ENCODE peak calls at places on chromosomes 12 and 14, in ten cellular contexts. N, V, X, C, M, F, A, U, J and H are unnamed samples.

GRCh38 chr14:59182641-59183040 is 5.8 kb upstream of the DAAM1 start:
- DNase-seq in N (no peak), V (no peak), X (no peak), C (no peak), M (no peak), F (no peak), A (no peak), U (no peak), J (no peak), H (no peak)

GRCh38 chr14:100293497-100294212 is 12.6 kb downstream of the SLC25A29 start:
- DNase-seq in N (no peak), V (no peak), X (no peak), C (no peak), M (no peak), F (no peak), A (no peak), U (no peak), J (peak; percentile 17), H (no peak)

GRCh38 chr14:49549881-49550280 is 36.3 kb downstream of the RPS29 start:
- DNase-seq in N (no peak), V (no peak), X (peak; percentile 73), C (no peak), M (no peak), F (no peak), A (no peak), U (no peak), J (no peak), H (no peak)

GRCh38 chr12:115209230-115209629 is 525.3 kb upstream of the TBX3 start:
- DNase-seq in N (no peak), V (no peak), X (peak; percentile 10), C (no peak), M (no peak), F (no peak), A (no peak), U (no peak), J (peak; percentile 12), H (no peak)

GRCh38 chr14:104098272-104099095 is 13.0 kb downstream of the ASPG start:
- DNase-seq in N (no peak), V (no peak), X (no peak), C (no peak), M (no peak), F (no peak), A (no peak), U (no peak), J (no peak), H (no peak)

GRCh38 chr12:46342562-46343033 is 30.0 kb downstream of the SLC38A2 start:
- DNase-seq in N (no peak), V (no peak), X (peak; percentile 59), C (no peak), M (peak; percentile 67), F (no peak), A (peak; percentile 18), U (peak; percentile 32), J (no peak), H (no peak)

GRCh38 chr14:103427485-103428443 is 42.5 kb downstream of the MARK3 start:
- DNase-seq in N (no peak), V (no peak), X (peak; percentile 8), C (no peak), M (no peak), F (no peak), A (no peak), U (peak; percentile 62), J (no peak), H (no peak)

GRCh38 chr12:65331456-65331855 is 53.0 kb downstream of the MSRB3 start:
- DNase-seq in N (no peak), V (no peak), X (no peak), C (no peak), M (no peak), F (no peak), A (no peak), U (no peak), J (no peak), H (no peak)

GRCh38 chr12:5276327-5276880 is 155.5 kb upstream of the NTF3 start:
- DNase-seq in N (no peak), V (no peak), X (no peak), C (no peak), M (no peak), F (no peak), A (no peak), U (no peak), J (no peak), H (no peak)

GRCh38 chr12:89552376-89552775 is 26.5 kb upstream of the POC1B start:
- DNase-seq in N (no peak), V (no peak), X (no peak), C (no peak), M (no peak), F (no peak), A (no peak), U (no peak), J (no peak), H (no peak)

GRCh38 chr12:8644345-8645248 is 18.0 kb downstream of the MFAP5 start:
- DNase-seq in N (no peak), V (no peak), X (no peak), C (no peak), M (no peak), F (no peak), A (no peak), U (peak; percentile 90), J (no peak), H (no peak)

GRCh38 chr12:26245175-26245942 is 50.0 kb downstream of the SSPN start:
- DNase-seq in N (no peak), V (no peak), X (no peak), C (no peak), M (no peak), F (no peak), A (no peak), U (peak; percentile 8), J (no peak), H (no peak)

GRCh38 chr12:108603743-108604142 is 5.9 kb upstream of the TMEM119 start:
- DNase-seq in N (no peak), V (no peak), X (no peak), C (no peak), M (no peak), F (no peak), A (no peak), U (no peak), J (no peak), H (no peak)

GRCh38 chr12:108605690-108606406 is 8.0 kb upstream of the TMEM119 start:
- DNase-seq in N (no peak), V (no peak), X (no peak), C (no peak), M (no peak), F (no peak), A (no peak), U (no peak), J (no peak), H (no peak)

GRCh38 chr12:108602961-108603704 is 5.2 kb upstream of the TMEM119 start:
- DNase-seq in N (no peak), V (no peak), X (no peak), C (no peak), M (no peak), F (no peak), A (no peak), U (no peak), J (no peak), H (no peak)

GRCh38 chr12:108605000-108605689 is 7.3 kb upstream of the TMEM119 start:
- DNase-seq in N (no peak), V (no peak), X (no peak), C (no peak), M (no peak), F (no peak), A (no peak), U (no peak), J (no peak), H (no peak)

GRCh38 chr12:108604208-108604941 is 6.5 kb upstream of the TMEM119 start:
- DNase-seq in N (no peak), V (no peak), X (peak; percentile 22), C (no peak), M (no peak), F (no peak), A (no peak), U (no peak), J (no peak), H (no peak)
- TF ChIP-seq CTCF in N (no peak), V (no peak), X (no peak), C (no peak), M (no peak), F (no peak), A (no peak), U (no peak), J (no peak), H (no peak)

GRCh38 chr12:4030938-4031702 is 157.9 kb upstream of the PARP11 start:
- DNase-seq in N (peak; percentile 97), V (peak; percentile 82), X (peak; percentile 98), C (peak; percentile 35), M (peak; percentile 86), F (peak; percentile 96), A (peak; percentile 83), U (no peak), J (peak; percentile 81), H (peak; percentile 91)
- TF ChIP-seq CTCF in N (no peak), V (peak; percentile 29), X (no peak), C (no peak), M (no peak), F (no peak), A (no peak), U (no peak), J (no peak), H (no peak)

DNA sequence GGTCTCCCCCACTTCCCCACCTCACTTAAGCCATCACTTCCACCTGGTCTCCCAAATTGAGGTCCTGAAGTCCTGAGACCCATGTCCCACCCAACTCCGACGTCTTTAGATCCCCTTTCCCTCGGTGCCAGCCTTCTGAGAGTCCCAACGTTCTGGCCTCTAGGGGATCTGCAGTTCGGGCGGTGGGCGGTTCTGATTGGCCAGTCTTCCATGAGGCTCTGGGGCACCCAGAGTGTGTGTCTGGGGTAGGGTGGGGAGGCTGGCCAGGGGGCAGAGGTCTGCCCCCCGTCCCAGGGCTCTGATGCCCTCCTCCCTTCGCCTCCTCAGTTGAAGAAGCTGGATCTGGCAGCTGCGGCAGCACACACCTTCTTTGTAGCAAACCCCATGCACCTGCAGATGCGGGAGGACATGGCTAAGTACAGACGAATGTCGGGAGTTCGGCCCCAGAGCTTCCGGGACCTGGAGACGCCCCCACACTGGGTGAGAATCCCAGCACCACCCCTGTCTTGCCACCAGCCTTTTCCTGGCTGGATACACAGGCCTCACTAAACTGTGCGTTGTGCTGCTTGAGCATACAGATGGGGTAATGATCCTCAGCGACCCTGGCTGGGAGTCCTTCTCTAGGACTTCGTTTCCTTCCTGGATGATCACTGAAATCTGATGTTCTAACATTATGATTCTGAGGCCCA is 1.5 kb downstream of the P3H3 start:
- DNase-seq in N (no peak), V (no peak), X (peak; percentile 65), C (no peak), M (no peak), F (no peak), A (no peak), U (no peak), J (peak; percentile 76), H (no peak)
- TF ChIP-seq CTCF in N (peak; percentile 32), V (peak; percentile 18), X (peak; percentile 41), C (peak; percentile 7), M (no peak), F (peak; percentile 34), A (no peak), U (no peak), J (peak; percentile 43), H (no peak)

DNA sequence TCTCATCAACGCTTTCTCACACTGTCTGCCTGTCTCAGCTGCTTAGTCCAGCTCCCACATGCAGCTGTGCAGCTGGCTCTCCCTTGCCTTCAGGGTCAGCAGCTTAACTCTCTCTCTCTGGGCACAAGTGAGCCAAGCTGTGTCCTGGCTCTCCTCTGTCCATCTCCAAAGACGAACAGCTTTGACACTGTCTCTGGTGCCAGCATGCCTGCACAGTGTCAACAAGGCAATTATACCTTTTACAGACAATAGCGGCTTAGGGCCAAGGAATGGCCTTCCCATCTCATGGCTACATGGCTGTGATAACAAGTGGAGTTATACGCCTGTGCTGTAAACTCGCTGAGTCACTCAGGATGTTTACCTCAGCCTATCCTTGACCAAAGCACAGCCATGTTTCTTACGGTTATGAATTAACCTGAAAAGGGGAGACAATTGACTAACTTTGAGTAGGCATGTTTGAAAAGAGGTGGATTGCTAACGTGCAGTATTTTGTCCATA is 38.4 kb upstream of the MANSC4 start:
- DNase-seq in N (no peak), V (no peak), X (no peak), C (no peak), M (no peak), F (no peak), A (no peak), U (no peak), J (peak; percentile 22), H (no peak)
- TF ChIP-seq CTCF in N (no peak), V (no peak), X (no peak), C (no peak), M (no peak), F (no peak), A (no peak), U (no peak), J (no peak), H (no peak)